ENCODE peak calls at places on chromosome 17, in ten cellular contexts. O is fibroblast of the aortic adventitia; A is NCI-H446 treated with DMSO at 0.1 percent for 48 hours; J is kidney tubule cell; D is WERI-Rb-1; I is PC-9; P is NCI-H345; C is stimulated activated CD8-positive, alpha-beta memory T cell treated with anti-CD3 and anti-CD28 coated beads, Interleukin-4, amount 100 ng/mL, for 24 hours; B is CD8-positive, alpha-beta T cell; N is HS-5. W is an unnamed sample.

GRCh38 chr17:36921131-36921851 is 16.0 kb upstream of the LHX1 start:
- DNase-seq in B (no peak), N (no peak), C (peak), P (no peak), J (peak), O (peak), A (no peak), I (peak), D (peak), W (no peak)

GRCh38 chr17:60390223-60390622 is 1.7 kb downstream of the USP32 start:
- DNase-seq in B (no peak), J (peak), O (peak), A (no peak), P (no peak), N (peak), C (no peak), D (no peak), I (peak), W (peak)

GRCh38 chr17:27459433-27459832 is 3.2 kb downstream of the KSR1 start:
- DNase-seq in P (no peak), J (no peak), N (no peak), O (no peak), D (no peak), I (no peak), A (no peak), B (no peak), C (no peak), W (no peak)

GRCh38 chr17:41812176-41813038 is at the start of gene FKBP10:
- DNase-seq in J (peak), D (peak), C (no peak), I (peak), N (peak), B (peak), O (peak), P (peak), A (no peak), W (peak)

GRCh38 chr17:74712301-74712700 is 422 bp downstream of the CD300LF start:
- DNase-seq in B (no peak), O (no peak), D (no peak), J (no peak), I (no peak), P (no peak), A (no peak), C (no peak), N (no peak), W (no peak)

GRCh38 chr17:69388791-69389442 is 25.6 kb upstream of the MAP2K6 start:
- DNase-seq in I (no peak), B (no peak), J (no peak), D (no peak), O (no peak), N (no peak), C (no peak), P (no peak), A (no peak), W (no peak)

GRCh38 chr17:77437747-77438146 is 297.0 kb downstream of the SEC14L1 start:
- DNase-seq in P (no peak), C (no peak), O (no peak), N (no peak), I (no peak), D (no peak), A (no peak), B (no peak), J (no peak), W (no peak)

GRCh38 chr17:1853698-1854097 is 23.9 kb downstream of the RPA1 start:
- DNase-seq in P (no peak), C (no peak), B (no peak), J (no peak), A (no peak), N (no peak), O (no peak), D (no peak), I (no peak), W (no peak)

GRCh38 chr17:62216847-62217246 is 151.8 kb upstream of the MED13 start:
- DNase-seq in B (no peak), O (no peak), P (no peak), C (no peak), D (no peak), J (no peak), I (no peak), A (no peak), N (no peak), W (no peak)

GRCh38 chr17:76527430-76528111 is 9.9 kb downstream of the CYGB start:
- DNase-seq in N (no peak), C (no peak), O (peak), B (peak), D (no peak), P (no peak), J (peak), A (no peak), I (peak), W (no peak)

GRCh38 chr17:36892112-36892838 is 45.0 kb upstream of the LHX1 start:
- DNase-seq in I (no peak), B (no peak), C (no peak), O (no peak), J (no peak), P (no peak), D (no peak), N (no peak), A (no peak), W (no peak)

GRCh38 chr17:73705594-73705993 is 61.3 kb upstream of the SDK2 start:
- DNase-seq in J (peak), N (no peak), P (peak), B (no peak), I (no peak), A (peak), C (no peak), D (no peak), O (no peak), W (no peak)

GRCh38 chr17:34974794-34975428 is 5.4 kb upstream of the LIG3 start:
- DNase-seq in I (no peak), N (no peak), A (no peak), J (peak), B (no peak), P (no peak), O (no peak), C (no peak), D (no peak), W (no peak)